ENCODE peak calls at places on chromosomes 13 and 19, in six cellular contexts. K is A549, R is HepG2, M is endothelial cell of umbilical vein, U is K562, Z is H1. N is an unnamed sample.

GRCh38 chr19:39341122-39341719 is 1.0 kb upstream of the SAMD4B start:
- DNase-seq in U (peak), Z (peak), M (no peak), K (no peak), R (no peak), N (peak)

GRCh38 chr13:80345771-80346510 is 5.0 kb upstream of the SPRY2 start:
- DNase-seq in Z (no peak), K (no peak), U (no peak), R (no peak), M (no peak), N (no peak)

GRCh38 chr19:1473424-1473851 is 5.6 kb downstream of the C19orf25 start:
- DNase-seq in U (no peak), M (no peak), R (no peak), Z (no peak), K (no peak), N (peak)

GRCh38 chr13:47158583-47158982 is 261.7 kb upstream of the HTR2A start:
- DNase-seq in R (no peak), Z (no peak), M (no peak), U (peak), K (no peak), N (no peak)

GRCh38 chr19:40605201-40605971 is 4.2 kb downstream of the LTBP4 start:
- DNase-seq in M (no peak), U (peak), K (peak), Z (peak), R (peak), N (peak)

GRCh38 chr13:21639604-21640003 is 31.3 kb upstream of the FGF9 start:
- DNase-seq in R (no peak), Z (no peak), M (no peak), U (no peak), K (no peak), N (no peak)

GRCh38 chr13:95754069-95754468 is 77.1 kb downstream of the DNAJC3 start:
- DNase-seq in M (no peak), R (no peak), U (peak), K (no peak), Z (no peak), N (no peak)

GRCh38 chr19:13044160-13044853 is 49.0 kb downstream of the NFIX start:
- DNase-seq in Z (no peak), U (no peak), M (no peak), R (no peak), K (no peak), N (no peak)

GRCh38 chr19:57665261-57665806 is 3.4 kb upstream of the ZSCAN4 start:
- DNase-seq in K (no peak), Z (no peak), R (no peak), M (no peak), U (no peak), N (no peak)

GRCh38 chr13:26503826-26504594 is 53.5 kb upstream of the WASF3 start:
- DNase-seq in Z (no peak), R (no peak), M (no peak), K (no peak), U (no peak), N (no peak)

GRCh38 chr19:11349171-11349570 is 2.9 kb downstream of the CCDC159 start:
- DNase-seq in M (no peak), U (no peak), R (no peak), Z (no peak), K (no peak), N (no peak)

GRCh38 chr19:4694211-4694987 is 24.3 kb upstream of the MYDGF start:
- DNase-seq in U (peak), R (no peak), M (peak), Z (no peak), K (peak), N (no peak)

GRCh38 chr13:23859904-23860303 is 29.3 kb downstream of the MIPEP start:
- DNase-seq in Z (no peak), U (peak), K (no peak), M (no peak), R (no peak), N (no peak)

GRCh38 chr19:58558066-58558622 is at the start of gene UBE2M:
- DNase-seq in M (no peak), U (peak), Z (no peak), K (peak), R (no peak), N (peak)

GRCh38 chr19:41860419-41861097 is 503 bp downstream of the RPS19 start:
- DNase-seq in Z (no peak), R (no peak), K (no peak), U (no peak), M (peak), N (no peak)

GRCh38 chr13:107803822-107804495 is 411.4 kb downstream of the LIG4 start:
- DNase-seq in M (no peak), Z (no peak), U (no peak), K (no peak), R (no peak), N (no peak)

GRCh38 chr19:42201489-42202289 is 15.8 kb downstream of the DEDD2 start:
- DNase-seq in K (no peak), U (no peak), M (no peak), R (no peak), Z (no peak), N (no peak)

GRCh38 chr13:91106565-91106964 is 240.9 kb upstream of the MIR17HG start:
- DNase-seq in U (no peak), R (no peak), K (no peak), Z (no peak), M (no peak), N (no peak)

GRCh38 chr13:31115616-31116015 is 46.1 kb downstream of the HSPH1 start:
- DNase-seq in M (no peak), Z (no peak), U (no peak), R (no peak), K (no peak), N (no peak)

GRCh38 chr19:57050863-57051262 is 68.9 kb upstream of the USP29 start:
- DNase-seq in K (no peak), Z (no peak), U (no peak), M (no peak), R (no peak), N (no peak)

GRCh38 chr19:45156231-45156630 is 4.6 kb downstream of the NKPD1 start:
- DNase-seq in Z (no peak), R (no peak), U (no peak), K (no peak), M (no peak), N (peak)

GRCh38 chr13:42393573-42394360 is 121.8 kb downstream of the AKAP11 start:
- DNase-seq in R (no peak), U (no peak), M (no peak), Z (no peak), K (no peak), N (no peak)

GRCh38 chr13:83577183-83577582 is 305.1 kb downstream of the SLITRK1 start:
- DNase-seq in K (no peak), R (no peak), U (no peak), Z (no peak), M (no peak), N (no peak)

GRCh38 chr19:13691569-13691968 is 72.8 kb upstream of the MRI1 start:
- DNase-seq in K (no peak), R (no peak), M (no peak), Z (no peak), U (no peak), N (no peak)

GRCh38 chr13:65787087-65787486 is 1443.0 kb downstream of the PCDH9 start:
- DNase-seq in R (no peak), M (no peak), Z (no peak), K (no peak), U (no peak), N (no peak)
- TF ChIP-seq JUN in R (no peak), M (no peak), Z (no peak), K (no peak), U (no peak), N (no peak)

GRCh38 chr19:15126511-15126910 is 19.3 kb downstream of the SYDE1 start:
- DNase-seq in K (no peak), Z (no peak), R (no peak), M (no peak), U (no peak), N (no peak)

GRCh38 chr19:15125232-15126067 is 18.2 kb downstream of the SYDE1 start:
- DNase-seq in U (peak), K (peak), R (peak), Z (peak), M (peak), N (peak)

GRCh38 chr19:15123900-15124299 is 16.7 kb downstream of the SYDE1 start:
- DNase-seq in Z (no peak), U (no peak), R (no peak), M (no peak), K (no peak), N (no peak)

GRCh38 chr19:15123031-15123890 is 16.1 kb downstream of the SYDE1 start:
- DNase-seq in U (no peak), Z (no peak), R (no peak), M (no peak), K (no peak), N (no peak)

GRCh38 chr19:15124572-15125231 is 17.5 kb downstream of the SYDE1 start:
- DNase-seq in Z (no peak), U (no peak), M (no peak), R (peak), K (no peak), N (no peak)
- TF ChIP-seq JUN in Z (no peak), U (no peak), M (no peak), R (no peak), K (no peak), N (no peak)

GRCh38 chr19:55353803-55354697 is 469 bp downstream of the COX6B2 start:
- DNase-seq in M (peak), U (peak), K (peak), Z (peak), R (no peak), N (peak)
- TF ChIP-seq JUN in M (no peak), U (no peak), K (no peak), Z (no peak), R (no peak), N (no peak)

DNA sequence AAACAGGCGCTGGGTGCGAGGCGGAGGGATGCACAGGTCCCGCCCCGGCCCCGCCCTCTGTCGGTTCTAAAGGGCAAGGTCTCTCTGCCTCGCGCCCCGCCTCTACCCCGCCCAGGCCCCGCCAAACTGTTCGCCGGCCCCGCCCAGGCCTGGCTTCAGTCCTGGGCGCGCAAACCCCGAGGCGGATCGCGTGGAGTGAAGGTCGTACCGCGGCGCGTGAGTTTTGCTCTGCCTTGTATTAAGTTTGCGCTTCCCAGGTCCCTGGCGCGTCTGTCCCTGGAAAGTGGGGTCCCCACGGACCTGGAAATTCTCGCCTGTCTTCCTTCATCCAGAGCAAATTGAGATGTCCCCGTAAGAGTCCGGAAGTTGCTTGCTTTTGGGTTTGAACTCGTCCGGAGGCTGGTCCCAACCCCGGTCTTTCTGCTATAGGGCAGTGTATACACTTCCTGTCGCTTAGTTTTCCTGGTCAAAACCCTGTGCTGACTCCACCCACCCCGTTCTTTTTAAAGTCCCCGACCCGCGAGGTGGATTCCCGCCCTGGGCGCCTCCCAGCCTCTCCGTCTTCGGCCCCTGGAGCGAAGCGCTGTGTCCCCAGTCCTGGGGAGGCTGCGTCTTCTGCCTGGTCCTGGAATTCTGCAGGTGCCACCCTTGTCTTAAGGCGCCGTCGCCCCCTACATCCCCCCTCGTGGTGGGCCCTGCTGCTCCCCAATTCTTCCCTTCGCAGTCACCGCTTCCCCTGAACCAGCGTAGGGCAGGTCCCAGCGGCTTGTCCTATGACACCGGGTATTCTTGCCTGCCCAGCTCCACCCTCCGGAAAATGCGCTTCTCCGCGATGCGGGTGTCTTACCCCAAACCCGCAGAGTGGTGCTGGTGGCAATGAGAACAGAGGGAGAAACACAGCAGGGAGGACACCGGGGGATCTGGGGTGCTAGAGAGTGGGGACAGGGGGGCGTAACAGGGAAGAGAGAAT is 8.6 kb downstream of the ZNF808 start:
- DNase-seq in K (no peak), Z (peak), U (no peak), M (peak), R (no peak), N (peak)
- TF ChIP-seq JUN in K (no peak), Z (no peak), U (no peak), M (no peak), R (no peak), N (no peak)

GRCh38 chr19:35143231-35143715 is at the start of gene FXYD7:
- DNase-seq in R (no peak), U (no peak), K (no peak), Z (peak), M (no peak), N (peak)
- TF ChIP-seq JUN in R (no peak), U (no peak), K (no peak), Z (no peak), M (no peak), N (no peak)

GRCh38 chr19:18660051-18660910 is 23.2 kb upstream of the CRTC1 start:
- DNase-seq in Z (no peak), K (peak), U (peak), R (no peak), M (no peak), N (no peak)
- TF ChIP-seq JUN in Z (no peak), K (peak), U (peak), R (no peak), M (no peak), N (no peak)

GRCh38 chr13:25300861-25301346 is 521 bp upstream of the NUP58 start:
- DNase-seq in M (no peak), K (no peak), U (no peak), Z (no peak), R (no peak), N (no peak)
- TF ChIP-seq JUN in M (no peak), K (no peak), U (no peak), Z (no peak), R (no peak), N (no peak)

DNA sequence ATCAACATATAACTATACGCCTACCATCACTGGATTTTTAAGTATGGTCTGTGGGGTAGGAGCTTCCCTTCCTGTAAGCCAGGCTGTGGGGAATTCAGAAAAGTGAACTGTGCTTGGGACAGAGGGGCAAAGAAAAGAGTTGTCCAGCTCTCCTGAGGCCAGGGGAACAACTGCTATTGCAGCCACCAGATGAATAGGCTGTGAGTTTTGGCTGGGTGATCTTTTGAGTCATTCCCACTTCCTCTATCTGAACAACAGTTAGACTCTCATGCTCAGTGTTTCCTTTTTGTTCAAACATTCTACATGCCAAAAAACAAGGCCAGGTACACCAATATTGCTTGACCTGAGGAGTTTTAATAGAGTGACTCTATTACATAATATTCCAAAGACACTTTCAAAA is 426.2 kb upstream of the DACH1 start:
- DNase-seq in U (no peak), R (no peak), Z (no peak), K (no peak), M (peak), N (no peak)
- TF ChIP-seq JUN in U (no peak), R (no peak), Z (no peak), K (no peak), M (no peak), N (no peak)

GRCh38 chr13:102399791-102400618 is 1.8 kb downstream of the FGF14 start:
- DNase-seq in K (no peak), Z (peak), R (no peak), U (no peak), M (no peak), N (peak)
- TF ChIP-seq JUN in K (no peak), Z (no peak), R (no peak), U (no peak), M (no peak), N (no peak)